ENCODE peak calls at places on chromosomes 6 and 20, in six cellular contexts. F is H9, J is ascending aorta, M is gastrocnemius medialis, X is AG04450, H is fibroblast of the aortic adventitia. Q is an unnamed sample.

GRCh38 chr6:136774228-136775041 is 17.8 kb downstream of the MAP3K5 start:
- DNase-seq in F (no peak), J (no peak), M (no peak), X (peak), H (peak), Q (no peak)

GRCh38 chr6:27251672-27252251 is 4.3 kb downstream of the PRSS16 start:
- DNase-seq in F (peak), J (no peak), M (no peak), X (no peak), H (peak), Q (peak)

GRCh38 chr6:42009844-42010184 is 40.5 kb upstream of the TAF8 start:
- DNase-seq in F (no peak), J (no peak), M (no peak), X (no peak), H (no peak), Q (no peak)

GRCh38 chr6:152529364-152529763 is 107.8 kb downstream of the SYNE1 start:
- DNase-seq in F (no peak), J (no peak), M (no peak), X (peak), H (no peak), Q (no peak)

GRCh38 chr20:5039255-5039657 is 37.9 kb upstream of the SLC23A2 start:
- DNase-seq in F (no peak), J (no peak), M (no peak), X (no peak), H (no peak), Q (no peak)

GRCh38 chr6:12162203-12162602 is 128.0 kb upstream of the EDN1 start:
- DNase-seq in F (no peak), J (no peak), M (no peak), X (no peak), H (no peak), Q (no peak)

GRCh38 chr6:65937982-65938381 is 231.0 kb upstream of the EYS start:
- DNase-seq in F (no peak), J (no peak), M (no peak), X (no peak), H (no peak), Q (no peak)

GRCh38 chr6:164035912-164036485 is 621.5 kb downstream of the QKI start:
- DNase-seq in F (no peak), J (no peak), M (no peak), X (no peak), H (no peak), Q (peak)

GRCh38 chr6:17417817-17418216 is 24.4 kb downstream of the CAP2 start:
- DNase-seq in F (peak), J (no peak), M (no peak), X (peak), H (peak), Q (no peak)

GRCh38 chr6:85129881-85130280 is 320.0 kb upstream of the NT5E start:
- DNase-seq in F (no peak), J (no peak), M (no peak), X (no peak), H (no peak), Q (no peak)

GRCh38 chr6:85126448-85127178 is 323.3 kb upstream of the NT5E start:
- DNase-seq in F (peak), J (no peak), M (no peak), X (no peak), H (peak), Q (peak)

GRCh38 chr6:85124472-85125428 is 325.1 kb upstream of the NT5E start:
- DNase-seq in F (no peak), J (no peak), M (no peak), X (no peak), H (peak), Q (no peak)

GRCh38 chr6:85127696-85128225 is 322.1 kb upstream of the NT5E start:
- DNase-seq in F (no peak), J (no peak), M (no peak), X (no peak), H (no peak), Q (no peak)

GRCh38 chr6:85127179-85127498 is 322.7 kb upstream of the NT5E start:
- DNase-seq in F (no peak), J (no peak), M (no peak), X (no peak), H (no peak), Q (no peak)
- TF ChIP-seq CTCF in F (no peak), J (no peak), M (no peak), X (no peak), H (no peak), Q (no peak)

DNA sequence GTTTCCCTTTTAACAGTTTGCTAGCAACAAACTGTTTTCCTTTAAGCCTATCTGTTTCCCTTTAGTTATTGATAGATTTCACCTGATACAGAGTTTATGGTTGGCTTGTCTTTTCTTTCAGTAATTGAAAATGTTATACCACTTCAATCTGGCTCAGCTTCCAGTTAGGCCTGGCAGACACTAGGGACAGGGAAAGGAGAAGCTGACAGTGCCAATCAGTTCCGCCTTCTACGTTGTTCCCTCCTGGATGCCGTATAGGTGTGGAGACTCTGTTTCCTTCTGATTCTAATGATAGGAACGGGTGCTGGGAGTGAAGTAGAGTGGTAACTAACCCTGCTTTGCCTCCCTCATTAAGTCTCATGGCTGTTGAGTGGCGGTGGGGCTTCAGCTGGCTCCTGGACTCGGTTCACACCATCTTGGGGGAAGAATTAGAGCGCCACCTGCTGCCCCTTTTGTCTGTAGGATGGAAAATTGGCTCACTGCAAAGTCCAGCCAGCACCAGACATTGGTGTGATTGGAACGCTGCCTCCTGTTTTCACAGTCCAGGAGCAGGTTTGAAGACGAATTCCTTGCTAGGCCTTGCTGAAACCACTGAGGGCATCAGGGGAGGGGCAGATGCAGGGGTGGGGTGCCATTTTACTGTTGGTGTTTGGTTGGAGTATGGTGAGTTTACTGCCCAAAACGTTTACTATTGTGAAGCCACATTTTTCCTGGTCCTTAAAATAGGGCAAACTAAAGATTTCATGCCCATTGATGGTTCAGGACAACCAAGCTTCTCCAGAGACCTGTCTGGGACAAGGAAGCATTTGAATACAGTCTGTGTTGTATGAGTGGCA is 1729.5 kb downstream of the GRIK2 start:
- DNase-seq in F (peak), J (no peak), M (no peak), X (no peak), H (peak), Q (peak)
- TF ChIP-seq CTCF in F (peak), J (peak), M (no peak), X (no peak), H (no peak), Q (peak)

GRCh38 chr6:148086843-148087242 is 255.8 kb upstream of the SASH1 start:
- DNase-seq in F (no peak), J (no peak), M (no peak), X (no peak), H (no peak), Q (no peak)

GRCh38 chr6:148085651-148086321 is 256.9 kb upstream of the SASH1 start:
- DNase-seq in F (no peak), J (no peak), M (no peak), X (no peak), H (no peak), Q (no peak)

GRCh38 chr6:148087659-148088058 is 255.0 kb upstream of the SASH1 start:
- DNase-seq in F (no peak), J (no peak), M (no peak), X (no peak), H (no peak), Q (no peak)

GRCh38 chr6:148090326-148090725 is 252.3 kb upstream of the SASH1 start:
- DNase-seq in F (no peak), J (no peak), M (no peak), X (no peak), H (no peak), Q (no peak)

DNA sequence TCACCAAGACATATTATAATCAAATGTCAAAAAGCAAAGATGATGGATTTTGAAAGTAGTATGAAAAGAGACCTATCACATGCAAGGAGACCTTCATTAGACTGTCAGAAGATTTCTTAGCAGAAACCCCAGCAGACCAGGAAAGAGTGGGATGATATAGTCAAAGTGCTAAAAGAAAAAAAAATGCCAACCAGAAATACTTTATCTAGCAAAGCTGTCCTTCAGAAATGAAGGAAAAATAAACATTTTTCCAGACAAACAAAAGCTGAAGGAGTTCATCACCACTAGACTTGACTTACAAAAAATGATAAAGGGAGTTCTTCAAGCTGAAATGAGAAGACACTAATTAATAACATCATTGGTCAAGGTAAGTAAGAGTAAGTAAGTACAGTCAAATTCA is 251.2 kb upstream of the SASH1 start:
- DNase-seq in F (no peak), J (no peak), M (no peak), X (no peak), H (no peak), Q (no peak)
- TF ChIP-seq CTCF in F (no peak), J (no peak), M (no peak), X (no peak), H (no peak), Q (no peak)

DNA sequence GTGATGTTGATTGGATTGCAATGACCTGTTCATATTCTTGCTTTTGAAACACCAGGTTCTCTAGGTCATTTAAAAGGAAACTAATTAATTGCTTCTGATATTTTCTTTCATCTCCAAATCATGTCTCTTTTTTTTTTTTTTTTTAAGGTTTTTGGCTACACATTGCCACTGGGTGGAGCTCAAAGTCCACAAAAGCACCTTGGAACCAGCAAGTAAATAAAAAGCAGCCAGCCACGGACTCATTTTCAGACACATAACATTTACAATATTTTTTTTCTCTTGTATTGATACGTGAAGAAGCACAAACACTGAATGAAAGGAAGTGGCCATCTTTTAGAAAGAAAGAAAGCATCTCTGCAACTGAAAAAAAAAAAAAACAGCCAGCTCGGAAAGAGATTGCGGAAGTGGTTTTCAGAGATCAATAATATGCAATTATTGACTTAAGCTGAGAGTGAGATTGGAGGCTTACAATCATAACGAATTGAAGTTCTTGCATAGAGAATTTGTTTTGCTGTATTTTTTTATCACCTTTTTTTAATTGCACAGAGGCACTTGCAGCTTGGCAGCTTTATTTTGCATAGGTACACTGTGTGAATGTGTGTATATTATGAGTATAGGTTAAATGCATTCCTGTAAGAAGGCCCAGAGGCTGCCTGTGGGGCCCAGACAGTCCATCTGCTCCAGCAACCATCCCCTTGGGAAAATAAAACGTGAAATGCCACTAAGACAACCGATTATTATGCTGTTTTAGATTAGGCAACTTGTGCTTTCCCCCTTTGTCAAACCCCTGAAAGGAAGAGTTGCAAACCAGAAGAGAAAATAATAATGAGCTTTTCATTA is 28.2 kb downstream of the CGA start:
- DNase-seq in F (no peak), J (no peak), M (no peak), X (peak), H (peak), Q (peak)
- TF ChIP-seq CTCF in F (peak), J (peak), M (peak), X (peak), H (peak), Q (peak)

DNA sequence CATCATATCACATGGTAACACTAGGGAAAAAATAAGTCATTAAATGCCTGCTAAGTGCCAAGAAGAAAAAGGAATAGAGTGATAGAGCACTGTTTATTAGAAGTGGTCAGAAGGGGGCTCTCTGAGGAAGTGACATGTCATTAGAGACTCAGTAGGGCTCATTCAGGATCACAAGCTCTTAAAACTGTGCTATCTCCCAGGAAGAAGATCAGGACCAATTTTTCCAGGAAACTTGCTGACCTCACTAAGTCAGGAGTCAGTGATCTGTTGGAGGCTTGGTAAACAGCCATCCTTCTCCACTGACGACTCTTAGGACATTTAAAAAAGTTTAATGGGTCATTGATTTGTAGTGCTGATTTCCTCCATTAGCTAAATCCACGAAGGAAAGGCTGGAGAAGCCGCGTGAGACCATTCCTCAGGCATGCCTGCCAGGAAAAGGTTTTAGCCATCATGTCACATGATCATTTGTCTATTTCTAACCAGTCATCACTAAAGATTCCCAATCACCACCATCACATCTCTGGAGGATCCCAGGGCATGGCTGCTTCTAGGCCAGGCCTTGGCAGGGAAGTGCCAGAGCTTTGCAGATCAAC is 5.9 kb upstream of the PTPN1 start:
- DNase-seq in F (no peak), J (no peak), M (no peak), X (no peak), H (peak), Q (no peak)
- TF ChIP-seq CTCF in F (peak), J (no peak), M (peak), X (peak), H (no peak), Q (no peak)

DNA sequence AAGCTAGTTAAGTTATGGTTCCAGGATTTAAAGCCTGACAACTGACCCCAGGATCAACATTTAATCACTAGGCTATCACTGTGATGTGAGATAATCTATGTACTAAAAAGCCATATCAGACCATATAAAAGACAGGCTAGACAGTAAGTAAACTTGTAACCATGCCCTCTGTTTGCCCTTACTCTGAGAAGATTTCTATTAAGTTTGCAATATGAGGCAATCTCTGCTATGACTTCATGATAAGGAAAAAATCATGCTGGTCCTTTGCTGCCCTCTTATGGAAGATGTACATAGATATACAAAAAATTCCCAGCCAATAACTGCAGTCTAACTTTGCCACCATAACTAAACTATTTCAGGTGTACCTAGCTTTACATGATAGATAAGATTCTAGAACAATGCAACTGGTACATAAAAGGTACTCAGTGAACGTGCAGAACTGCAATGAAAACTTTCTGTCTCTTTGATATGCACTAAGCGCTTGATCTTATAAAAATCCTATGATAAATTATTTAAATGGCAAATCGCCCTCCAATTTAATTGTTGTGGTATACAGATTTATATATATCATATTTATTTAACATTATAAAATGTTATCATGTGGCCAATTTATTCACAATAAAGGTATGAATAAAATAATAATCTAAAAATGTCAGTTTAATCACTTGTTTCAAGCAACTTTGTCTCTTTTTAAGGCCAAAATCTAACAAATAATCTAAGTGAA is 70.5 kb downstream of the FAM217A start:
- DNase-seq in F (no peak), J (no peak), M (no peak), X (peak), H (peak), Q (no peak)
- TF ChIP-seq CTCF in F (peak), J (peak), M (peak), X (peak), H (peak), Q (peak)

GRCh38 chr6:113805836-113806500 is 51.2 kb upstream of the MARCKS start:
- DNase-seq in F (no peak), J (no peak), M (no peak), X (no peak), H (no peak), Q (no peak)

GRCh38 chr6:113802779-113803178 is 54.4 kb upstream of the MARCKS start:
- DNase-seq in F (no peak), J (no peak), M (no peak), X (no peak), H (no peak), Q (no peak)

GRCh38 chr6:113809818-113810217 is 47.3 kb upstream of the MARCKS start:
- DNase-seq in F (no peak), J (no peak), M (no peak), X (no peak), H (no peak), Q (no peak)

GRCh38 chr6:113805167-113805835 is 51.8 kb upstream of the MARCKS start:
- DNase-seq in F (no peak), J (no peak), M (no peak), X (no peak), H (no peak), Q (no peak)
- TF ChIP-seq CTCF in F (no peak), J (no peak), M (no peak), X (no peak), H (no peak), Q (no peak)

DNA sequence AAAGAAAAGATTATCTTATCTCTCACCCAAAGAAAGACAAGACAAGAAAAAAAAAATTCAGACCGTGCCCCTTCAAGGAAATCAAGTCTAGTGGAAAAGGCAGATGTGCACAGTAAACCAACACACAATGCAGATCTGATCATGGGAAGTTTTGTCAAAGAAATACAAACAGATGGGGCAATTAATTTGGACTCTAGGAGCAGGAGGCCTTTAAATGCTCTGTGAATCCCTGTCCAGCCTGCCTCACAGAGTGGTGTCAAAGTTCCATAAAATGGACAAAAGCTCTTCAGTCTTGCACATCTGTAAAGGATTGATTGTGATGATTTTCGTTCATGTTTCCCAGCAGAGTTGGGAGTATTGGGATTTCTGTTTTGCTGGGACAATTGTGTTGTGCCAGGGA is 53.1 kb upstream of the TGM3 start:
- DNase-seq in F (no peak), J (no peak), M (no peak), X (no peak), H (no peak), Q (no peak)
- TF ChIP-seq CTCF in F (no peak), J (no peak), M (no peak), X (no peak), H (no peak), Q (no peak)

Q was measured in glutamatergic neuron.